ENCODE peak calls at places on chromosomes 5 and 9, in eight cellular contexts. K is RPMI7951; T is fibroblast of pulmonary artery; P is HFFc6; Y is activated T-cell treated with anti-CD3 and anti-CD28 coated beads, Interleukin-2, amount 50 U/mL, for 1 hour; Z is T-helper 17 cell; M is central memory CD8-positive, alpha-beta T cell; U is fibroblast of the aortic adventitia. S is an unnamed sample.

GRCh38 chr5:127696688-127697087 is 6.5 kb upstream of the CCDC192 start:
- DNase-seq in K (peak; percentile 1), T (peak; percentile 89), P (peak; percentile 37), Y (no peak), Z (no peak), M (no peak), U (peak; percentile 91), S (no peak)

GRCh38 chr9:136754059-136754572 is 3.9 kb downstream of the LCN8 start:
- DNase-seq in K (no peak), T (no peak), P (no peak), Y (no peak), Z (no peak), M (no peak), U (no peak), S (peak; percentile 61)

GRCh38 chr5:136030956-136031611 is 2.3 kb downstream of the TGFBI start:
- DNase-seq in K (peak; percentile 71), T (no peak), P (no peak), Y (no peak), Z (no peak), M (no peak), U (no peak), S (no peak)

GRCh38 chr5:1831677-1832313 is 30.6 kb downstream of the NDUFS6 start:
- DNase-seq in K (no peak), T (no peak), P (peak; percentile 13), Y (no peak), Z (no peak), M (no peak), U (no peak), S (peak; percentile 80)

GRCh38 chr9:76459691-76460635 is 981 bp downstream of the GCNT1 start:
- DNase-seq in K (peak; percentile 30), T (peak; percentile 64), P (peak; percentile 62), Y (no peak), Z (no peak), M (no peak), U (peak; percentile 69), S (peak; percentile 69)

GRCh38 chr5:37198842-37199241 is 50.3 kb downstream of the CPLANE1 start:
- DNase-seq in K (no peak), T (peak; percentile 51), P (no peak), Y (no peak), Z (no peak), M (no peak), U (peak; percentile 46), S (no peak)

GRCh38 chr9:129131300-129132145 is 20.3 kb downstream of the PTPA start:
- DNase-seq in K (peak; percentile 50), T (peak; percentile 74), P (peak; percentile 50), Y (peak; percentile 89), Z (peak; percentile 72), M (peak; percentile 84), U (peak; percentile 73), S (peak; percentile 97)

GRCh38 chr9:81540142-81540701 is 149.1 kb downstream of the TLE1 start:
- DNase-seq in K (no peak), T (no peak), P (no peak), Y (no peak), Z (no peak), M (no peak), U (no peak), S (no peak)

GRCh38 chr5:172007153-172007794 is 836 bp upstream of the FBXW11 start:
- DNase-seq in K (peak; percentile 24), T (peak; percentile 31), P (no peak), Y (no peak), Z (no peak), M (no peak), U (peak; percentile 32), S (no peak)

GRCh38 chr9:126507318-126508109 is 106.2 kb upstream of the LMX1B start:
- DNase-seq in K (no peak), T (no peak), P (no peak), Y (no peak), Z (no peak), M (no peak), U (no peak), S (peak; percentile 60)

GRCh38 chr5:178191661-178192060 is 4.5 kb upstream of the GMCL2 start:
- DNase-seq in K (no peak), T (no peak), P (no peak), Y (no peak), Z (no peak), M (no peak), U (no peak), S (no peak)

GRCh38 chr5:1417586-1418225 is 27.5 kb downstream of the SLC6A3 start:
- DNase-seq in K (no peak), T (no peak), P (no peak), Y (no peak), Z (no peak), M (no peak), U (no peak), S (no peak)

GRCh38 chr9:107397076-107398049 is 92.2 kb downstream of the KLF4 start:
- DNase-seq in K (peak; percentile 62), T (peak; percentile 51), P (no peak), Y (no peak), Z (no peak), M (no peak), U (peak; percentile 82), S (no peak)

GRCh38 chr5:10639846-10640368 is 76.0 kb downstream of the ANKRD33B start:
- DNase-seq in K (no peak), T (no peak), P (no peak), Y (no peak), Z (no peak), M (no peak), U (no peak), S (no peak)

GRCh38 chr9:129405831-129406220 is 215.1 kb downstream of the C9orf50 start:
- DNase-seq in K (no peak), T (no peak), P (no peak), Y (no peak), Z (no peak), M (no peak), U (no peak), S (no peak)

GRCh38 chr5:96463106-96463505 is 30.1 kb upstream of the PCSK1 start:
- DNase-seq in K (no peak), T (peak; percentile 8), P (no peak), Y (no peak), Z (no peak), M (no peak), U (no peak), S (no peak)

GRCh38 chr5:163890211-163890610 is 384.8 kb downstream of the MAT2B start:
- DNase-seq in K (no peak), T (no peak), P (no peak), Y (no peak), Z (no peak), M (no peak), U (no peak), S (no peak)

GRCh38 chr5:50966986-50967385 is 300.5 kb downstream of the PARP8 start:
- DNase-seq in K (no peak), T (no peak), P (no peak), Y (no peak), Z (no peak), M (no peak), U (no peak), S (no peak)

GRCh38 chr5:95759634-95760033 is 28.5 kb downstream of the RHOBTB3 start:
- DNase-seq in K (peak; percentile 73), T (peak; percentile 47), P (peak; percentile 53), Y (no peak), Z (no peak), M (no peak), U (peak; percentile 38), S (no peak)

GRCh38 chr9:136622538-136622948 is 40.2 kb upstream of the EGFL7 start:
- DNase-seq in K (no peak), T (no peak), P (no peak), Y (no peak), Z (no peak), M (no peak), U (no peak), S (peak; percentile 61)

GRCh38 chr5:34490501-34491250 is 165.5 kb upstream of the RAI14 start:
- DNase-seq in K (no peak), T (no peak), P (no peak), Y (no peak), Z (no peak), M (no peak), U (no peak), S (peak; percentile 76)

GRCh38 chr9:125646222-125647100 is 60.5 kb downstream of the MAPKAP1 start:
- DNase-seq in K (peak; percentile 38), T (no peak), P (no peak), Y (no peak), Z (no peak), M (no peak), U (peak; percentile 44), S (no peak)

GRCh38 chr5:53482717-53483638 is 2.5 kb downstream of the FST start:
- DNase-seq in K (no peak), T (peak; percentile 31), P (no peak), Y (peak; percentile 21), Z (no peak), M (no peak), U (peak; percentile 52), S (peak; percentile 73)

GRCh38 chr9:77848897-77849296 is 182.7 kb downstream of the GNAQ start:
- DNase-seq in K (peak; percentile 77), T (peak; percentile 92), P (peak; percentile 80), Y (no peak), Z (no peak), M (no peak), U (peak; percentile 88), S (no peak)

S was measured in H7.